ENCODE peak calls at places on chromosomes 1 and 21, in four cellular contexts. M, Z, P and B are unnamed samples.

GRCh38 chr1:209150114-209150513 is 433.4 kb upstream of the CAMK1G start:
- DNase-seq in M (peak; percentile 7), Z (peak; percentile 38), P (no peak), B (no peak)

GRCh38 chr1:210687582-210688279 is 359.0 kb downstream of the HHAT start:
- DNase-seq in M (no peak), Z (no peak), P (no peak), B (no peak)

GRCh38 chr1:22611530-22611947 is 24.9 kb upstream of the C1QA start:
- DNase-seq in M (peak; percentile 31), Z (peak; percentile 68), P (no peak), B (no peak)

GRCh38 chr1:234322979-234323378 is 50.3 kb upstream of the COA6 start:
- DNase-seq in M (peak; percentile 18), Z (peak; percentile 81), P (no peak), B (peak; percentile 52)

GRCh38 chr1:84402501-84402900 is 4.2 kb downstream of the DNASE2B start:
- DNase-seq in M (no peak), Z (no peak), P (no peak), B (no peak)

GRCh38 chr1:87115317-87115885 is 201.0 kb downstream of the HS2ST1 start:
- DNase-seq in M (no peak), Z (no peak), P (no peak), B (no peak)

GRCh38 chr1:174367892-174368291 is 79.9 kb upstream of the GPR52 start:
- DNase-seq in M (no peak), Z (no peak), P (no peak), B (no peak)

GRCh38 chr1:218439541-218440295 is 94.6 kb downstream of the TGFB2 start:
- DNase-seq in M (no peak), Z (no peak), P (no peak), B (no peak)

GRCh38 chr21:38802050-38803026 is 3.4 kb upstream of the ETS2 start:
- DNase-seq in M (no peak), Z (no peak), P (no peak), B (no peak)

GRCh38 chr21:41726630-41726969 is 40.3 kb downstream of the RIPK4 start:
- DNase-seq in M (no peak), Z (no peak), P (no peak), B (no peak)

GRCh38 chr1:230167419-230167852 is 100.4 kb downstream of the GALNT2 start:
- DNase-seq in M (no peak), Z (peak; percentile 67), P (peak; percentile 14), B (peak; percentile 32)

GRCh38 chr1:223531742-223532341 is 133.7 kb downstream of the CAPN8 start:
- DNase-seq in M (no peak), Z (peak; percentile 82), P (no peak), B (peak; percentile 13)

GRCh38 chr1:222224576-222224975 is 323.3 kb downstream of the HHIPL2 start:
- DNase-seq in M (no peak), Z (no peak), P (no peak), B (no peak)

GRCh38 chr1:3944621-3944914 is 44.5 kb upstream of the C1orf174 start:
- DNase-seq in M (no peak), Z (no peak), P (no peak), B (no peak)

GRCh38 chr1:89451011-89451410 is 73.6 kb upstream of the LRRC8B start:
- DNase-seq in M (no peak), Z (no peak), P (no peak), B (no peak)

GRCh38 chr1:230155021-230155420 is 88.0 kb downstream of the GALNT2 start:
- DNase-seq in M (no peak), Z (no peak), P (no peak), B (no peak)

GRCh38 chr1:42993631-42994121 is 35.0 kb upstream of the SLC2A1 start:
- DNase-seq in M (no peak), Z (no peak), P (no peak), B (no peak)

GRCh38 chr21:39666681-39667315 is 54.1 kb downstream of the B3GALT5 start:
- DNase-seq in M (no peak), Z (no peak), P (no peak), B (no peak)